ENCODE peak calls at places on chromosomes 3 and 15, in eight cellular contexts. P, X, O, K, Y, C, H and F are unnamed samples.

GRCh38 chr15:80570553-80570952 is 124.6 kb upstream of the ABHD17C start:
- DNase-seq in P (no peak), X (no peak), O (no peak), K (no peak), Y (no peak), C (no peak), H (no peak), F (no peak)

GRCh38 chr15:89662893-89663673 is 7.8 kb upstream of the KIF7 start:
- DNase-seq in P (no peak), X (no peak), O (no peak), K (no peak), Y (no peak), C (no peak), H (no peak), F (no peak)

GRCh38 chr3:130386604-130387263 is 41.3 kb downstream of the COL6A5 start:
- DNase-seq in P (no peak), X (no peak), O (no peak), K (no peak), Y (no peak), C (no peak), H (peak), F (no peak)

GRCh38 chr3:119840855-119841254 is 59.0 kb downstream of the NR1I2 start:
- DNase-seq in P (no peak), X (no peak), O (no peak), K (no peak), Y (no peak), C (no peak), H (no peak), F (no peak)

GRCh38 chr15:55281517-55282227 is 7.9 kb downstream of the RAB27A start:
- DNase-seq in P (no peak), X (no peak), O (no peak), K (no peak), Y (no peak), C (no peak), H (no peak), F (no peak)

GRCh38 chr3:127660621-127661253 is 12.0 kb upstream of the ABTB1 start:
- DNase-seq in P (no peak), X (no peak), O (no peak), K (no peak), Y (no peak), C (no peak), H (no peak), F (no peak)

GRCh38 chr3:142706308-142707127 is 17.3 kb upstream of the TRPC1 start:
- DNase-seq in P (no peak), X (no peak), O (no peak), K (no peak), Y (no peak), C (no peak), H (no peak), F (no peak)

GRCh38 chr15:48358229-48358641 is 27.0 kb downstream of the DUT start:
- DNase-seq in P (no peak), X (no peak), O (peak), K (no peak), Y (no peak), C (no peak), H (peak), F (peak)

GRCh38 chr3:31878231-31878838 is 102.7 kb downstream of the OSBPL10 start:
- DNase-seq in P (no peak), X (no peak), O (no peak), K (no peak), Y (no peak), C (no peak), H (no peak), F (no peak)